ENCODE peak calls at places on chromosomes 5 and 9, in eight cellular contexts. U, S, E, I, Q, K, W and A are unnamed samples.

GRCh38 chr5:84149094-84149493 is 235.6 kb downstream of the EDIL3 start:
- DNase-seq in I (no peak), K (no peak), U (no peak), W (no peak), S (no peak), E (no peak), Q (no peak), A (no peak)

GRCh38 chr9:14320272-14321245 is 6.6 kb upstream of the NFIB start:
- DNase-seq in W (no peak), S (no peak), U (no peak), I (peak), K (peak), E (peak), Q (no peak), A (no peak)

GRCh38 chr9:109304350-109304749 is 16.5 kb downstream of the EPB41L4B start:
- DNase-seq in K (no peak), I (peak), S (no peak), E (no peak), W (no peak), Q (no peak), U (no peak), A (no peak)

GRCh38 chr9:109986423-109987055 is 206.5 kb downstream of the PALM2AKAP2 start:
- DNase-seq in W (no peak), S (no peak), E (no peak), I (peak), Q (no peak), U (no peak), K (peak), A (no peak)

GRCh38 chr9:128160603-128160987 is 530 bp downstream of the BBLN start:
- DNase-seq in I (no peak), W (no peak), S (peak), Q (peak), U (no peak), E (peak), K (no peak), A (peak)

GRCh38 chr9:99666571-99666970 is 155.1 kb upstream of the NR4A3 start:
- DNase-seq in S (no peak), I (peak), W (no peak), U (no peak), K (peak), E (no peak), Q (no peak), A (peak)

GRCh38 chr9:96450613-96451544 is 910 bp downstream of the HABP4 start:
- DNase-seq in W (peak), I (peak), S (peak), Q (peak), E (peak), U (no peak), K (peak), A (peak)

GRCh38 chr5:143554194-143554717 is 150.8 kb upstream of the NR3C1 start:
- DNase-seq in K (peak), W (no peak), I (peak), U (no peak), Q (no peak), E (no peak), S (no peak), A (no peak)

GRCh38 chr9:98360176-98360708 is 104.8 kb upstream of the TBC1D2 start:
- DNase-seq in W (no peak), Q (no peak), I (no peak), U (no peak), E (no peak), K (no peak), S (no peak), A (no peak)

GRCh38 chr9:89945133-89945532 is 340.3 kb downstream of the GADD45G start:
- DNase-seq in U (no peak), I (no peak), E (no peak), K (no peak), W (no peak), S (no peak), Q (no peak), A (no peak)

GRCh38 chr9:89805726-89806125 is 200.9 kb downstream of the GADD45G start:
- DNase-seq in W (no peak), E (no peak), S (no peak), Q (no peak), I (no peak), K (peak), U (no peak), A (no peak)

GRCh38 chr9:132042324-132042723 is 37.3 kb downstream of the MED27 start:
- DNase-seq in E (no peak), Q (no peak), S (no peak), K (peak), I (peak), U (no peak), W (no peak), A (no peak)

GRCh38 chr9:89684218-89684617 is 79.4 kb downstream of the GADD45G start:
- DNase-seq in K (no peak), I (no peak), E (no peak), W (no peak), Q (no peak), S (no peak), U (no peak), A (no peak)

GRCh38 chr5:108381955-108382783 is at the start of gene FBXL17:
- DNase-seq in Q (peak), W (peak), U (peak), K (peak), E (peak), I (peak), S (peak), A (peak)

GRCh38 chr5:172858990-172859811 is 25.1 kb downstream of the ERGIC1 start:
- DNase-seq in W (no peak), S (no peak), E (no peak), I (peak), U (no peak), Q (no peak), K (peak), A (no peak)